ENCODE peak calls at places on chromosome 17, in eight cellular contexts. J is mammary epithelial cell, M is neuronal stem cell, A is upper lobe of right lung, K is IMR-90, X is astrocyte, N is adipocyte, W is WERI-Rb-1. G is an unnamed sample.

GRCh38 chr17:50956750-50957523 is 90.8 kb upstream of the TOB1 start:
- DNase-seq in J (peak), A (peak), N (peak), X (peak), W (peak), M (no peak), K (peak), G (peak)

GRCh38 chr17:47884905-47885735 is 10.9 kb upstream of the SP2 start:
- DNase-seq in N (no peak), K (no peak), J (no peak), M (no peak), A (no peak), X (no peak), W (no peak), G (no peak)

GRCh38 chr17:50056217-50056960 is 479 bp downstream of the ITGA3 start:
- DNase-seq in M (peak), J (peak), A (peak), X (peak), W (peak), K (peak), N (peak), G (no peak)

GRCh38 chr17:10727192-10727591 is 2.6 kb downstream of the TMEM220 start:
- DNase-seq in K (no peak), W (no peak), N (no peak), J (no peak), A (no peak), X (no peak), M (no peak), G (peak)

GRCh38 chr17:47949197-47949759 is 7.9 kb downstream of the PNPO start:
- DNase-seq in A (peak), M (peak), N (peak), K (peak), W (peak), J (peak), X (peak), G (peak)

GRCh38 chr17:82315703-82316358 is 1.6 kb downstream of the CD7 start:
- DNase-seq in M (no peak), A (no peak), X (no peak), W (no peak), K (no peak), J (no peak), N (no peak), G (no peak)

GRCh38 chr17:50501054-50501453 is 7.2 kb upstream of the MYCBPAP start:
- DNase-seq in W (peak), A (no peak), N (peak), J (no peak), M (no peak), X (no peak), K (no peak), G (no peak)

GRCh38 chr17:82065193-82065637 is 389 bp downstream of the DUS1L start:
- DNase-seq in A (no peak), K (peak), J (peak), W (no peak), M (no peak), N (peak), X (peak), G (no peak)

GRCh38 chr17:36944488-36945040 is 4.2 kb upstream of the AATF start:
- DNase-seq in K (no peak), A (no peak), X (no peak), W (no peak), N (no peak), M (no peak), J (no peak), G (no peak)

GRCh38 chr17:32820440-32820839 is 56.5 kb downstream of the MYO1D start:
- DNase-seq in K (no peak), N (no peak), J (no peak), W (no peak), M (no peak), X (no peak), A (no peak), G (no peak)

GRCh38 chr17:32822996-32823395 is 53.9 kb downstream of the MYO1D start:
- DNase-seq in A (no peak), X (no peak), W (no peak), K (no peak), M (no peak), N (no peak), J (no peak), G (no peak)

GRCh38 chr17:32819035-32819434 is 57.9 kb downstream of the MYO1D start:
- DNase-seq in W (no peak), X (no peak), K (no peak), A (no peak), N (no peak), M (no peak), J (no peak), G (no peak)

GRCh38 chr17:32815460-32815859 is 61.5 kb downstream of the MYO1D start:
- DNase-seq in M (no peak), X (no peak), K (no peak), N (no peak), W (no peak), J (no peak), A (no peak), G (no peak)

GRCh38 chr17:32819787-32820186 is 57.1 kb downstream of the MYO1D start:
- DNase-seq in A (no peak), X (no peak), W (no peak), M (no peak), K (no peak), J (no peak), N (no peak), G (no peak)
- H3K4me3 ChIP-seq in A (no peak), X (no peak), W (no peak), M (no peak), K (no peak), J (no peak), N (no peak), G (no peak)

GRCh38 chr17:57649731-57650484 is 95.2 kb downstream of the CCDC182 start:
- DNase-seq in K (peak), A (no peak), M (no peak), N (no peak), W (no peak), J (no peak), X (peak), G (peak)
- H3K4me3 ChIP-seq in K (no peak), A (no peak), M (no peak), N (no peak), W (no peak), J (no peak), X (no peak), G (no peak)

GRCh38 chr17:46008591-46008990 is 9.5 kb downstream of the STH start:
- DNase-seq in N (no peak), J (no peak), K (no peak), X (no peak), A (no peak), M (no peak), W (peak), G (no peak)

GRCh38 chr17:46012506-46013079 is 13.5 kb downstream of the STH start:
- DNase-seq in A (no peak), N (no peak), K (no peak), X (no peak), W (no peak), J (no peak), M (no peak), G (no peak)

GRCh38 chr17:46011711-46012505 is 12.9 kb downstream of the STH start:
- DNase-seq in J (no peak), X (no peak), A (no peak), W (no peak), M (no peak), N (no peak), K (no peak), G (no peak)

GRCh38 chr17:46009681-46010596 is 10.9 kb downstream of the STH start:
- DNase-seq in M (no peak), N (no peak), X (peak), K (peak), W (no peak), A (no peak), J (no peak), G (no peak)

DNA sequence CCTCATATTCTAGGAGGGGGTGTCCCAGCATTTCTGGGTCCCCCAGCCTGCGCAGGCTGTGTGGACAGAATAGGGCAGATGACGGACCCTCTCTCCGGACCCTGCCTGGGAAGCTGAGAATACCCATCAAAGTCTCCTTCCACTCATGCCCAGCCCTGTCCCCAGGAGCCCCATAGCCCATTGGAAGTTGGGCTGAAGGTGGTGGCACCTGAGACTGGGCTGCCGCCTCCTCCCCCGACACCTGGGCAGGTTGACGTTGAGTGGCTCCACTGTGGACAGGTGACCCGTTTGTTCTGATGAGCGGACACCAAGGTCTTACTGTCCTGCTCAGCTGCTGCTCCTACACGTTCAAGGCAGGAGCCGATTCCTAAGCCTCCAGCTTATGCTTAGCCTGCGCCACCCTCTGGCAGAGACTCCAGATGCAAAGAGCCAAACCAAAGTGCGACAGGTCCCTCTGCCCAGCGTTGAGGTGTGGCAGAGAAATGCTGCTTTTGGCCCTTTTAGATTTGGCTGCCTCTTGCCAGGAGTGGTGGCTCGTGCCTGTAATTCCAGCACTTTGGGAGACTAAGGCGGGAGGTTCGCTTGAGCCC is 11.6 kb downstream of the STH start:
- DNase-seq in N (no peak), J (no peak), X (no peak), K (no peak), W (peak), M (no peak), A (no peak), G (no peak)
- H3K4me3 ChIP-seq in N (no peak), J (no peak), X (no peak), K (no peak), W (no peak), M (no peak), A (no peak), G (no peak)

GRCh38 chr17:63702616-63703015 is 2.7 kb upstream of the LIMD2 start:
- DNase-seq in N (no peak), K (no peak), M (no peak), X (no peak), W (no peak), J (no peak), A (peak), G (no peak)
- H3K4me3 ChIP-seq in N (no peak), K (no peak), M (no peak), X (no peak), W (no peak), J (no peak), A (no peak), G (no peak)

GRCh38 chr17:56833023-56833811 is 503 bp downstream of the C17orf67 start:
- DNase-seq in K (peak), J (peak), A (peak), W (peak), X (peak), N (peak), M (peak), G (peak)

GRCh38 chr17:56834380-56835258 is 668 bp downstream of the DGKE start:
- DNase-seq in M (peak), K (peak), W (peak), X (peak), A (peak), J (peak), N (peak), G (peak)

GRCh38 chr17:56833812-56834379 is at the start of the genes C17orf67 and DGKE:
- DNase-seq in M (peak), W (peak), N (peak), J (peak), A (peak), K (peak), X (peak), G (peak)

GRCh38 chr17:56832446-56832845 is 1.3 kb downstream of the C17orf67 start:
- DNase-seq in W (no peak), X (no peak), M (no peak), K (no peak), A (no peak), N (no peak), J (no peak), G (no peak)

GRCh38 chr17:56835259-56835575 is 1.3 kb downstream of the DGKE start:
- DNase-seq in W (no peak), K (peak), M (no peak), A (no peak), N (no peak), X (no peak), J (no peak), G (no peak)
- H3K4me3 ChIP-seq in W (peak), K (peak), M (peak), A (peak), N (peak), X (no peak), J (peak), G (peak)

DNA sequence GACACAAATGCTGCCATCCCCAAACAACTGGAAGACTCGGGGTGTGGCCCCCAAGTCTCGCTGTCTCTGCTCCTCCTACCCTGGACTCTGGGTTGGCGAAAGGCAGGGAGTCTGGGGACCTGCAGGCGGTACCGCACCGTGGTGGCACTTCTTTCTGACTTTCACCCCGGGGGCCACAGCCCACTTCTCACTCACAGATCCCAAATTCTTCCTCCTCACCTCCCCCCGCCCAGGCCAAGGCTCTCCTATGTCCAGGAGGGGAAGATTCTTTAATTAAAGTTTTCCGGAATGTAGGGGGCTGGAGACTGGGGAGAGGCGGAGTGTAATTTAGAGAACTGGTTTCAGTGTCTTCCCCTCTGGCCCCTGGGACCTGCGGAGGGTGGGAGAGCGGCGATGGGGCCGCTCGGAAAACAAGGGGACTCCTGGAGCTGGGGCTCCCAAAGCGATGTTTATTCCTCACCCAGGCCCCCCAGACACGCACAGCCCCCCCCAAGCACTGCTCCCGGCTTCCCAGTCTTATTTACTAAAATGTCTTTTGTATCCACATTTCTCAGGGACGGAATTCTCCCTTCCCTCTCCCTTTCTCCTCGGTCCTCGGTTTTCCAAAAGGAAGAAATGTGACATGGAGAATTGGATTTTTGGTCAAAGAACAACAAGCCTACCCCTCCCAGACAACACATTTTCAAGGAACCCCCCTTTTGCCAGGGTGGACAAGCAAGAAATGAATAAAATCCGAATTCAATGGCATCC is 1.2 kb downstream of the WNT3 start:
- DNase-seq in A (no peak), J (no peak), X (no peak), W (no peak), M (no peak), K (no peak), N (no peak), G (no peak)
- H3K4me3 ChIP-seq in A (no peak), J (no peak), X (no peak), W (no peak), M (peak), K (no peak), N (no peak), G (no peak)

GRCh38 chr17:40484285-40484972 is 17.0 kb downstream of the TNS4 start:
- DNase-seq in M (no peak), A (no peak), N (no peak), J (peak), X (no peak), W (no peak), K (no peak), G (peak)

GRCh38 chr17:40485851-40486512 is 15.4 kb downstream of the TNS4 start:
- DNase-seq in W (no peak), K (peak), J (peak), N (peak), M (no peak), X (peak), A (no peak), G (peak)

GRCh38 chr17:40484973-40485530 is 16.4 kb downstream of the TNS4 start:
- DNase-seq in X (no peak), J (peak), A (no peak), N (no peak), K (no peak), W (no peak), M (no peak), G (peak)

GRCh38 chr17:40487371-40488020 is 13.9 kb downstream of the TNS4 start:
- DNase-seq in A (no peak), J (peak), K (no peak), N (no peak), W (no peak), M (no peak), X (no peak), G (peak)

GRCh38 chr17:40486513-40487370 is 14.7 kb downstream of the TNS4 start:
- DNase-seq in W (no peak), X (peak), A (no peak), J (peak), K (peak), N (peak), M (no peak), G (peak)
- H3K4me3 ChIP-seq in W (no peak), X (peak), A (no peak), J (no peak), K (no peak), N (peak), M (no peak), G (no peak)